ENCODE peak calls at places on chromosomes 6 and 20, in eight cellular contexts. J is hepatocyte, R is mammary epithelial cell, P is K562, G is neural progenitor cell, O is GM23338, T is PC-9, Z is fibroblast of lung. D is an unnamed sample.

GRCh38 chr20:34445177-34446065 is 70.8 kb upstream of the DYNLRB1 start:
- DNase-seq in P (no peak), T (no peak), G (no peak), O (no peak), J (no peak), Z (no peak), R (no peak), D (no peak)

GRCh38 chr6:118869894-118870665 is 23.9 kb upstream of the ASF1A start:
- DNase-seq in P (no peak), T (no peak), R (no peak), J (no peak), O (no peak), Z (peak; percentile 46), G (no peak), D (no peak)

GRCh38 chr6:52904562-52905279 is 4.8 kb downstream of the GSTA3 start:
- DNase-seq in J (no peak), Z (no peak), G (peak; percentile 8), O (peak; percentile 73), T (no peak), P (peak; percentile 43), R (no peak), D (no peak)

GRCh38 chr6:136235233-136235564 is 14.9 kb downstream of the MTFR2 start:
- DNase-seq in T (peak; percentile 67), R (peak; percentile 45), P (no peak), G (no peak), O (no peak), J (no peak), Z (peak; percentile 62), D (peak; percentile 17)

GRCh38 chr6:127483399-127484055 is 24.3 kb upstream of the KIAA0408 start:
- DNase-seq in T (no peak), Z (no peak), R (no peak), J (no peak), O (peak; percentile 95), G (peak; percentile 25), P (no peak), D (peak; percentile 2)

GRCh38 chr20:61218886-61219480 is 33.1 kb upstream of the CDH4 start:
- DNase-seq in P (no peak), Z (peak; percentile 12), T (no peak), O (no peak), G (no peak), R (no peak), J (no peak), D (peak; percentile 63)

GRCh38 chr20:6959900-6960312 is 192.4 kb downstream of the BMP2 start:
- DNase-seq in G (no peak), P (no peak), J (peak; percentile 51), T (no peak), R (peak; percentile 29), Z (peak; percentile 86), O (no peak), D (no peak)

GRCh38 chr6:170555305-170555704 is 1.1 kb downstream of the TBP start:
- DNase-seq in G (peak; percentile 7), P (no peak), R (no peak), Z (no peak), O (no peak), T (no peak), J (no peak), D (peak; percentile 13)

GRCh38 chr6:158078320-158078719 is 89.7 kb downstream of the SERAC1 start:
- DNase-seq in O (no peak), R (no peak), G (no peak), J (no peak), T (no peak), P (no peak), Z (no peak), D (no peak)

GRCh38 chr6:48183816-48184215 is 72.8 kb upstream of the PTCHD4 start:
- DNase-seq in P (no peak), T (no peak), R (no peak), O (no peak), Z (peak; percentile 19), J (no peak), G (no peak), D (no peak)

GRCh38 chr20:45254867-45255266 is 503 bp upstream of the SLPI start:
- DNase-seq in R (peak; percentile 91), Z (peak; percentile 56), O (no peak), T (peak; percentile 95), P (no peak), G (peak; percentile 18), J (peak; percentile 43), D (peak; percentile 76)

GRCh38 chr6:33976425-33977360 is 169.2 kb downstream of the GRM4 start:
- DNase-seq in O (peak; percentile 28), G (no peak), Z (no peak), R (no peak), J (no peak), P (no peak), T (no peak), D (no peak)

GRCh38 chr20:4711511-4711910 is 10.2 kb upstream of the PRND start:
- DNase-seq in O (no peak), J (no peak), R (no peak), P (no peak), Z (no peak), T (no peak), G (no peak), D (no peak)

GRCh38 chr6:104689551-104690205 is 170.0 kb downstream of the HACE1 start:
- DNase-seq in O (no peak), T (peak; percentile 33), P (no peak), Z (no peak), G (no peak), J (no peak), R (peak; percentile 55), D (peak; percentile 81)

GRCh38 chr20:54343634-54344033 is 131.8 kb upstream of the DOK5 start:
- DNase-seq in T (no peak), P (no peak), Z (no peak), R (no peak), O (no peak), G (no peak), J (no peak), D (no peak)

GRCh38 chr6:36386495-36387439 is 702 bp downstream of the ETV7 start:
- DNase-seq in T (no peak), P (peak; percentile 26), R (peak; percentile 68), O (peak; percentile 65), Z (peak; percentile 57), J (peak; percentile 64), G (peak; percentile 61), D (peak; percentile 72)

GRCh38 chr6:25389501-25389900 is 110.3 kb downstream of the CARMIL1 start:
- DNase-seq in Z (peak; percentile 36), T (no peak), J (no peak), G (no peak), P (no peak), O (no peak), R (peak; percentile 72), D (peak; percentile 84)

GRCh38 chr20:34112600-34113061 is 588 bp upstream of the EIF2S2 start:
- DNase-seq in T (peak; percentile 58), R (no peak), O (peak; percentile 42), J (no peak), P (peak; percentile 61), G (peak; percentile 55), Z (peak; percentile 51), D (peak; percentile 63)

GRCh38 chr6:87789198-87789899 is 87.3 kb upstream of the AKIRIN2 start:
- DNase-seq in O (peak; percentile 21), Z (peak; percentile 64), T (peak; percentile 37), P (no peak), G (no peak), J (peak; percentile 75), R (peak; percentile 89), D (peak; percentile 89)

GRCh38 chr6:74075323-74075722 is 379.3 kb downstream of the CD109 start:
- DNase-seq in R (peak; percentile 37), G (no peak), J (no peak), Z (peak; percentile 79), P (no peak), T (no peak), O (no peak), D (peak; percentile 86)

GRCh38 chr6:124040655-124041054 is 237.0 kb downstream of the NKAIN2 start:
- DNase-seq in Z (no peak), R (no peak), O (no peak), J (no peak), T (no peak), G (no peak), P (no peak), D (no peak)

GRCh38 chr6:52249078-52249477 is 4.8 kb upstream of the IL17F start:
- DNase-seq in J (no peak), Z (no peak), P (no peak), R (no peak), T (no peak), G (no peak), O (no peak), D (no peak)

GRCh38 chr6:108114861-108115597 is 40.5 kb upstream of the OSTM1 start:
- DNase-seq in R (peak; percentile 58), G (peak; percentile 89), O (peak; percentile 87), T (no peak), J (peak; percentile 62), Z (peak; percentile 59), P (no peak), D (peak; percentile 76)
- TF ChIP-seq EZH2 in R (no peak), G (peak; percentile 88), O (peak; percentile 96), T (no peak), J (peak; percentile 90), Z (peak; percentile 79), P (no peak), D (no peak)

GRCh38 chr20:15422966-15423365 is 1085.6 kb upstream of the FLRT3 start:
- DNase-seq in O (no peak), T (no peak), G (no peak), Z (no peak), P (no peak), R (no peak), J (no peak), D (no peak)

GRCh38 chr20:15419856-15420255 is 1082.4 kb upstream of the FLRT3 start:
- DNase-seq in P (no peak), J (no peak), T (no peak), R (no peak), O (no peak), Z (no peak), G (no peak), D (no peak)
- TF ChIP-seq EZH2 in P (no peak), J (no peak), T (no peak), R (no peak), O (no peak), Z (no peak), G (no peak), D (no peak)

DNA sequence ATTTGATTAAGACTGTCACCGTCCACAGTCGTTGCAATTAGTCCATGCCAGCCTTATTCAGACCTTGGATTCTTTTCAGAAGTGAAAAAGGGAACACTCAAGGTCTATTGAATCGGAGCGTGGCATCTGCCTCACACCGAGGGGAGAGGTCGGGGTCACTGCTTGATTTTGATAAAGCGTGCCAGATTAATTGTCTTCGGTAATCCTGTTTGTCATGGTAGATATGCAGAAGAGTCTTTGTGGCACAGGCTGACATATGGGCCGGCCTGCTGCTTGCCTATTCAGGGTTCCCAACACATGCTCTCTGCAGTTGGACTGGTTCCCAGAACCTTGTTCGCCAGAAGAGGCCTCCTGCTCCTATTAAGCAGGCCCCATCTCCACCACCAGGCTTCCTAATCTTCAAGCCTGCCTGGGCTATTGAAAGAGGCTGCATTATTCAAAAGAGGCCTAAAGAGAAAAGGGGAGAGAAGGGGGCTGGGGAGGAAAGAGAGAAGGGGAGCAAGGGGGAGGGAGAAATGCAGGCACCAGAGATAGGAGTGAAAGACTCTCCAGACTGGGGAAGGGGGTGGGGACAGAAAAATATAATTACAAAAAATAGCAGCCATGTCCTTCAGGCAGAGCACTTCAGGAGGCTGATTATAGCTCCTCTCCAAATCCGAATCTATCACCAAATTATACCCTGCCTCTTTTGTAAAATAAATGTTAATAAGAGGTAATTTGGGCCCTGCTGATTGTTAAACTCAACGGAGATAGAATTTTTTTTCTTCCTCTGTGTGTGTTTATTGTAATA is 611.3 kb downstream of the HDGFL1 start:
- DNase-seq in R (no peak), G (peak; percentile 56), J (peak; percentile 51), Z (peak; percentile 94), O (peak; percentile 6), T (no peak), P (no peak), D (peak; percentile 57)
- TF ChIP-seq EZH2 in R (no peak), G (no peak), J (no peak), Z (no peak), O (no peak), T (no peak), P (no peak), D (no peak)

GRCh38 chr6:108171918-108172516 is 6.2 kb downstream of the NR2E1 start:
- DNase-seq in T (no peak), P (no peak), O (no peak), G (no peak), R (no peak), J (no peak), Z (no peak), D (no peak)
- TF ChIP-seq EZH2 in T (no peak), P (no peak), O (peak; percentile 65), G (no peak), R (no peak), J (no peak), Z (no peak), D (no peak)

D was measured in GM23248.